ENCODE peak calls at places on chromosomes 3 and 15, in six cellular contexts. T is hepatocyte; X is lower lobe of right lung; B is aorta; P is stomach; R is CD8-positive, alpha-beta memory T cell. F is an unnamed sample. For H3K36me3, the result is how much of the 10 kb centered on the place peaks cover.

GRCh38 chr15:80613762-80614365 is 81.2 kb upstream of the ABHD17C start:
- DNase-seq in T (no peak), X (no peak), R (no peak), B (no peak), P (no peak), F (no peak)

GRCh38 chr3:171867976-171868375 is 24.8 kb downstream of the TMEM212 start:
- DNase-seq in R (no peak), T (no peak), X (no peak), P (no peak), B (no peak), F (no peak)

GRCh38 chr3:55332191-55332590 is 154.9 kb downstream of the WNT5A start:
- DNase-seq in R (no peak), B (no peak), T (no peak), X (no peak), P (no peak), F (no peak)

GRCh38 chr3:16741103-16741758 is 136.0 kb upstream of the DAZL start:
- DNase-seq in B (no peak), X (no peak), P (no peak), T (no peak), R (no peak), F (no peak)

GRCh38 chr15:39429898-39430357 is 151.0 kb upstream of the THBS1 start:
- DNase-seq in T (peak), P (peak), X (no peak), R (no peak), B (no peak), F (no peak)

GRCh38 chr3:50464578-50464977 is 38.9 kb downstream of the CACNA2D2 start:
- DNase-seq in R (no peak), B (no peak), T (no peak), P (no peak), X (no peak), F (no peak)

GRCh38 chr3:111715911-111716523 is 120.9 kb upstream of the ZBED2 start:
- DNase-seq in P (peak), B (peak), R (no peak), T (peak), X (peak), F (no peak)

GRCh38 chr3:81666502-81667121 is 94.8 kb downstream of the GBE1 start:
- DNase-seq in X (no peak), P (no peak), T (no peak), B (no peak), R (no peak), F (no peak)

GRCh38 chr3:48629894-48630293 is 5.4 kb downstream of the SLC26A6 start:
- DNase-seq in B (no peak), P (no peak), X (no peak), T (no peak), R (no peak), F (peak)

GRCh38 chr3:111210866-111211564 is 139.4 kb downstream of the NECTIN3 start:
- DNase-seq in R (no peak), T (no peak), X (no peak), P (no peak), B (no peak), F (no peak)

GRCh38 chr15:99961011-99961441 is 227.8 kb upstream of the LYSMD4 start:
- DNase-seq in T (peak), R (no peak), P (no peak), X (no peak), B (no peak), F (no peak)

GRCh38 chr15:45136378-45136764 is 6.6 kb downstream of the DUOX1 start:
- DNase-seq in X (no peak), P (no peak), B (no peak), R (no peak), T (no peak), F (no peak)

GRCh38 chr3:13379191-13379830 is 40.8 kb downstream of the NUP210 start:
- DNase-seq in P (no peak), R (no peak), X (no peak), T (peak), B (peak), F (peak)

GRCh38 chr3:13378155-13378554 is 42.0 kb downstream of the NUP210 start:
- DNase-seq in P (no peak), R (no peak), T (no peak), X (no peak), B (no peak), F (no peak)

GRCh38 chr3:13376091-13376490 is 44.0 kb downstream of the NUP210 start:
- DNase-seq in B (no peak), R (no peak), P (no peak), T (no peak), X (no peak), F (peak)

GRCh38 chr3:13375464-13375863 is 44.7 kb downstream of the NUP210 start:
- DNase-seq in T (no peak), P (no peak), X (no peak), R (no peak), B (no peak), F (no peak)

GRCh38 chr3:13377021-13377420 is 43.1 kb downstream of the NUP210 start:
- DNase-seq in R (no peak), X (no peak), B (no peak), T (no peak), P (no peak), F (peak)
- H3K36me3 ChIP-seq in R (half or more), X (half or more), B (under half), T (under half), P (half or more), F (under half)

GRCh38 chr3:44554626-44555592 is at the start of gene ZKSCAN7:
- DNase-seq in B (peak), P (peak), X (peak), R (peak), T (peak), F (peak)
- H3K27ac ChIP-seq in B (no peak), P (peak), X (peak), R (peak), T (peak), F (peak)

GRCh38 chr3:98890181-98890882 is 11.2 kb downstream of the DCBLD2 start:
- DNase-seq in T (no peak), X (no peak), B (no peak), R (no peak), P (no peak), F (no peak)

GRCh38 chr3:98887684-98888083 is 13.8 kb downstream of the DCBLD2 start:
- DNase-seq in T (no peak), P (no peak), R (no peak), X (no peak), B (no peak), F (no peak)

GRCh38 chr3:98884675-98885371 is 16.7 kb downstream of the DCBLD2 start:
- DNase-seq in T (no peak), B (no peak), P (no peak), X (no peak), R (no peak), F (no peak)

GRCh38 chr3:98885851-98886250 is 15.6 kb downstream of the DCBLD2 start:
- DNase-seq in R (no peak), B (no peak), P (no peak), X (no peak), T (no peak), F (no peak)

DNA sequence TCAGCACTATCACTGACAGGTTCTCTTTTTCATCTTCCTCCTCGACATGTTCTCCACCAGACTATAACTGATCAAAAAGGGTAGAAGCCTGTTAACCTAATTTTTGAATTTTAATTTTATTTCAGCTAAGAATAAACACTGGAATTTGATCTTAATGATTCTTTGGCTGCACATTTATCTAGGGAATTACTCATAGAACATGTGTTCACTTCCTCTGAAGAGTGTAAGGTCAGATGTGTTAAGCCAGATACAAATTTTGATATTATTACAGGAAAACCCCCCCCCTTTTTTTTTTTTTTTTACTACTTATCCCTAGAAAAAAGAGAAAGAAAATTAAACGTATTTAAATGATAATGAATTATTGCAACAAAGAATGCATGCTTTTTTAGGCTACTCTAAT is 15.0 kb downstream of the DCBLD2 start:
- DNase-seq in T (no peak), R (no peak), X (no peak), B (no peak), P (no peak), F (no peak)
- H3K4me3 ChIP-seq in T (no peak), R (no peak), X (no peak), B (no peak), P (no peak), F (no peak)

DNA sequence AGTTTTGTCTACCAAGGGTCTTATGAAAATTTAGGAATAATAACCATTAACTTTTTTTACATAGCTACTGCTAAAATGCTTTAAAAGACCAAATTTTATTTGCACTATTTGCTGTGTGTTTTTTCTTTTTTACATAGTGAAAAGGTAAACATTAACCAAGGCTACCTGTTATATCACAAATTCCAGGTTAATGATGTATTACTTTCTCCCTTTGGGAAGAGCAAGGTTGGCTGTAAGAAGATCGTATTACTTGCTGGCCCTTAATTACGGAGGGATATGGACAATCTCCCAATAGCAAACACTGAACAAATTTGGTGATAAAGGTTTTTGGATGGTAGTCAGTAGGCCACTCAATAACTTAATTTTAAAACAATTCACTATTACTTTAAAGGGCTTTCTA is 22.4 kb downstream of the LRRC58 start:
- DNase-seq in T (no peak), P (no peak), X (no peak), B (no peak), R (no peak), F (no peak)
- H3K36me3 ChIP-seq in T (under half), P (half or more), X (half or more), B (under half), R (under half), F (half or more)

DNA sequence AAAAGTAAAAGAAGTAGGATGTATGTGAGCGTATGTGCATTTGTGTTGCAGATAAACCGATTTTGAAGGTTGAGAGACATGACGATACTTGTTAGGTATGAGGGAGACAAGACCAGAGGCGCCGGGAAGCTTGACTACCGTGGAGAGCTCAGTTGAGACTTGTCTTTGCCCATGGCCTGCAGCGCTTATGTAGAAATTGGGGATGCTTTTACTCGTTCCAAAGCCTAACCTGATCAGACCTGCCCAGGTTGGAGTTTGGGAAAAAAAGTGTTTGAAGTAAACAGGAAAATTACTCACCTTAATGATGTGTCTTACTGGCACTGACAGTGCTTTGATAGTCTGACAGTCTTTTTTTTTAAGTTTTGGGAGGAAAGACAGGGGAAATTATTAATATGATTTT is 202.8 kb downstream of the TP63 start:
- DNase-seq in P (no peak), B (no peak), T (peak), X (no peak), R (no peak), F (no peak)
- H3K27ac ChIP-seq in P (no peak), B (no peak), T (no peak), X (no peak), R (no peak), F (no peak)

GRCh38 chr15:75028991-75029377 is 5.6 kb downstream of the PPCDC start:
- DNase-seq in T (no peak), P (no peak), B (no peak), X (no peak), R (no peak), F (no peak)
- H3K4me3 ChIP-seq in T (no peak), P (no peak), B (no peak), X (no peak), R (no peak), F (no peak)

DNA sequence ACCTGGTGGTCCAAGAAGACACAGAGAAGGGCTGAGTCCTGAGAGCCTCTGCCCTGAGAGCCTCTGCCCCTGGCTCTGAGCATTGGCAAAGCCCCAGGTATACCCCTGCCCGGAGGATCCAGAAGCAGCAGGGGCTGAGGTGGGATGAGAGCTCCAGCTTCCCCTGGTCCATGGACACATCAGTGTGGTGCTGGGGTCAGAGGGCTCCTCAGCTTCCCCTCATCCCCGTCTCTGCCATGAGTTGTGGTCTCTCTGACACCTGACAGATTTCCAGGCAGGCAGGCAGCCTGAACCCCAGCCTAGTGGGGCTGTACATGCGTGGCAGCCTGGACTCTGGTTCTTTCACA is 3.5 kb upstream of the KLF15 start:
- DNase-seq in T (no peak), R (peak), P (no peak), X (peak), B (peak), F (peak)
- H3K36me3 ChIP-seq in T (under half), R (under half), P (under half), X (under half), B (under half), F (under half)

F was measured in left lung.